ENCODE peak calls at places on chromosome 1, in seven cellular contexts. Q is lung, U is AG04450, C is body of pancreas, H is SK-N-SH, E is heart right ventricle, X is heart left ventricle. I is an unnamed sample.

GRCh38 chr1:214550339-214551051 is 907 bp downstream of the PTPN14 start:
- DNase-seq in Q (no peak), U (no peak), C (no peak), H (peak; percentile 24), E (no peak), X (no peak), I (no peak)

GRCh38 chr1:234544094-234544579 is 65.2 kb upstream of the TARBP1 start:
- DNase-seq in Q (no peak), U (peak; percentile 96), C (peak; percentile 56), H (peak; percentile 86), E (peak; percentile 49), X (peak; percentile 85), I (peak; percentile 95)

GRCh38 chr1:20380175-20380574 is 89.5 kb downstream of the VWA5B1 start:
- DNase-seq in Q (no peak), U (no peak), C (no peak), H (no peak), E (no peak), X (no peak), I (peak; percentile 28)

GRCh38 chr1:116666747-116667576 is 571 bp downstream of the IGSF3 start:
- DNase-seq in Q (no peak), U (no peak), C (no peak), H (peak; percentile 48), E (no peak), X (no peak), I (no peak)

GRCh38 chr1:237877628-237878027 is 13.1 kb downstream of the ZP4 start:
- DNase-seq in Q (no peak), U (no peak), C (no peak), H (no peak), E (no peak), X (no peak), I (no peak)

GRCh38 chr1:178417858-178418257 is 78.9 kb downstream of the CLEC20A start:
- DNase-seq in Q (no peak), U (peak; percentile 20), C (no peak), H (no peak), E (no peak), X (no peak), I (no peak)

GRCh38 chr1:53944469-53945182 is 873 bp downstream of the IFT25 start:
- DNase-seq in Q (no peak), U (no peak), C (no peak), H (peak; percentile 39), E (no peak), X (no peak), I (no peak)

GRCh38 chr1:53286950-53287349 is 40.9 kb downstream of the LRP8 start:
- DNase-seq in Q (no peak), U (no peak), C (no peak), H (peak; percentile 70), E (no peak), X (no peak), I (no peak)

GRCh38 chr1:241408170-241408569 is 51.2 kb upstream of the RGS7 start:
- DNase-seq in Q (no peak), U (no peak), C (no peak), H (peak; percentile 23), E (no peak), X (no peak), I (no peak)

GRCh38 chr1:106926748-106927582 is 129.5 kb upstream of the PRMT6 start:
- DNase-seq in Q (no peak), U (no peak), C (no peak), H (no peak), E (no peak), X (no peak), I (no peak)

GRCh38 chr1:53604291-53604919 is 134.6 kb downstream of the GLIS1 start:
- DNase-seq in Q (no peak), U (no peak), C (no peak), H (no peak), E (no peak), X (no peak), I (no peak)

DNA sequence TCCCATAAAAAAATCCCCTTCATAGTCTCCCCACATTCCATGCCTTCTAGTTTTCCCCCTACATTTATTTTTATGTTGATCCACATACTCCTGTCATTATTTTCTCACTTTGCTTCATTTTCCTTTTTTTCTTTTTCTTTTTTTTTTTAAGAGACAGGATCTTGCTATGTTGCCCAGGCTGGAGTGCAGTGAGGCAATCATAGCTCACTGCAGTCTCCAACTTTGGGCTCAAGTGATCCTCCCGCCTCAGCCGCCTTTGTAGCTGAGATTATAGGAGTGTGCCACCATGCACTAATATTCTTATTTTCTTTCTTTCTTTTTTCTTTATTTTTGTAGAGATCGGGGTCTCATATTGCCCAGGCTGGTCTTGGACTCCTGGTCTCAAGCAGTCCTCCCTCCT is 7.8 kb downstream of the RNF2 start:
- DNase-seq in Q (no peak), U (no peak), C (no peak), H (no peak), E (no peak), X (no peak), I (no peak)
- H3K4me3 ChIP-seq in Q (no peak overlapping the region), U (no peak overlapping the region), C (no peak overlapping the region), H (no peak overlapping the region), E (no peak overlapping the region), X (no peak overlapping the region), I (no peak overlapping the region)

GRCh38 chr1:218298398-218298797 is 13.3 kb downstream of the RRP15 start:
- DNase-seq in Q (no peak), U (no peak), C (no peak), H (no peak), E (no peak), X (no peak), I (no peak)

GRCh38 chr1:218297867-218298266 is 12.8 kb downstream of the RRP15 start:
- DNase-seq in Q (no peak), U (no peak), C (no peak), H (no peak), E (no peak), X (no peak), I (no peak)

GRCh38 chr1:218294531-218294930 is 9.4 kb downstream of the RRP15 start:
- DNase-seq in Q (no peak), U (no peak), C (no peak), H (no peak), E (no peak), X (no peak), I (no peak)

GRCh38 chr1:218292515-218292914 is 7.4 kb downstream of the RRP15 start:
- DNase-seq in Q (no peak), U (no peak), C (no peak), H (no peak), E (no peak), X (no peak), I (no peak)
- H3K4me3 ChIP-seq in Q (no peak overlapping the region), U (no peak overlapping the region), C (no peak overlapping the region), H (no peak overlapping the region), E (no peak overlapping the region), X (no peak overlapping the region), I (no peak overlapping the region)

GRCh38 chr1:65149391-65149729 is 1.4 kb downstream of the AK4 start:
- DNase-seq in Q (no peak), U (no peak), C (no peak), H (no peak), E (no peak), X (no peak), I (no peak)
- H3K4me3 ChIP-seq in Q (no peak overlapping the region), U (no peak overlapping the region), C (peak overlapping the region; percentile 58), H (peak overlapping the region; percentile 71), E (peak overlapping the region; percentile 82), X (peak overlapping the region; percentile 90), I (peak overlapping the region; percentile 56)

GRCh38 chr1:94236021-94236491 is 1.3 kb downstream of the ARHGAP29 start:
- DNase-seq in Q (no peak), U (no peak), C (no peak), H (peak; percentile 22), E (no peak), X (no peak), I (no peak)
- H3K4me3 ChIP-seq in Q (peak overlapping the region; percentile 94), U (peak overlapping the region; percentile 77), C (peak overlapping the region; percentile 86), H (peak overlapping the region; percentile 93), E (peak overlapping the region; percentile 100), X (peak overlapping the region; percentile 97), I (peak overlapping the region; percentile 68)

GRCh38 chr1:115168026-115168425 is 78.7 kb upstream of the TSPAN2 start:
- DNase-seq in Q (no peak), U (no peak), C (no peak), H (no peak), E (no peak), X (no peak), I (no peak)

GRCh38 chr1:115173151-115173550 is 83.8 kb upstream of the TSPAN2 start:
- DNase-seq in Q (no peak), U (no peak), C (no peak), H (no peak), E (no peak), X (no peak), I (no peak)

GRCh38 chr1:115172270-115172669 is 83.0 kb upstream of the TSPAN2 start:
- DNase-seq in Q (no peak), U (no peak), C (no peak), H (no peak), E (no peak), X (no peak), I (no peak)

GRCh38 chr1:115170396-115170795 is 81.1 kb upstream of the TSPAN2 start:
- DNase-seq in Q (no peak), U (no peak), C (no peak), H (no peak), E (no peak), X (no peak), I (no peak)

GRCh38 chr1:115170972-115171392 is 81.7 kb upstream of the TSPAN2 start:
- DNase-seq in Q (no peak), U (no peak), C (no peak), H (no peak), E (no peak), X (no peak), I (no peak)
- H3K4me3 ChIP-seq in Q (no peak overlapping the region), U (no peak overlapping the region), C (no peak overlapping the region), H (no peak overlapping the region), E (no peak overlapping the region), X (no peak overlapping the region), I (no peak overlapping the region)

GRCh38 chr1:85494957-85495266 is 30.0 kb upstream of the DDAH1 start:
- DNase-seq in Q (no peak), U (no peak), C (no peak), H (no peak), E (no peak), X (no peak), I (peak; percentile 66)
- H3K4me3 ChIP-seq in Q (no peak overlapping the region), U (no peak overlapping the region), C (no peak overlapping the region), H (no peak overlapping the region), E (no peak overlapping the region), X (no peak overlapping the region), I (no peak overlapping the region)

DNA sequence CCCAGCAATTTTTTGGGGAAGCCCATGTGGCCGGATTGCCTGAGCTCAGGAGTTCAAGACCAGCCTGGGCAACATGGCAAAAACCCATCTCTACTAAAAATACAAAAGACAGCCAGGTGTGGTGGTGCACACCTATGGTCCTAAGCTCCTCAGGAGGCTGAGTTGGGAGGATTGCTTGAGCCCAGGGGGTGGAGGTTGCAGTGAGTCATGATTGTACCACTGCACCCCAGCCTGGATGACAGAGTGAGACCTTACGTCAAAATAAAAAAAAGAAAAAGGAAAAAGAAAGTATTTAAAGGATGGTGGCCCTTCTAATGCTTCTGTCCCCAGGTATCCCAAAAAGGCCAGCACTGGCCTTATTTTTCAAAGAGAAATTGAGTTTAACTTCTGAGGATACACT is 1.7 kb downstream of the IKBKE start:
- DNase-seq in Q (no peak), U (no peak), C (no peak), H (no peak), E (no peak), X (no peak), I (no peak)
- H3K4me3 ChIP-seq in Q (no peak overlapping the region), U (peak overlapping the region; percentile 98), C (no peak overlapping the region), H (no peak overlapping the region), E (no peak overlapping the region), X (no peak overlapping the region), I (no peak overlapping the region)